ENCODE peak calls at places on chromosomes 4 and X, in nine cellular contexts. One of them, this sample, is unnamed.

GRCh38 chr4:186724861-186725419 is 1.3 kb upstream of the FAT1 start:
- DNase-seq in brain pericyte: no peak
- DNase-seq in naive B cell: no peak
- DNase-seq in NCI-H82: no peak
- DNase-seq in T-helper 9 cell: no peak
- DNase-seq in AG09309: no peak
- DNase-seq in A172: no peak
- DNase-seq in pancreas: no peak
- DNase-seq in C1 segment of cervical spinal cord: no peak
- DNase-seq in this sample: no peak

GRCh38 chr4:73161527-73162185 is 92.1 kb upstream of the COX18 start:
- DNase-seq in AG09309: no peak
- DNase-seq in T-helper 9 cell: no peak
- DNase-seq in A172: no peak
- DNase-seq in pancreas: no peak
- DNase-seq in naive B cell: no peak
- DNase-seq in C1 segment of cervical spinal cord: no peak
- DNase-seq in brain pericyte: no peak
- DNase-seq in NCI-H82: no peak
- DNase-seq in this sample: no peak

GRCh38 chrX:1476682-1477081 is 24.0 kb upstream of the ASMTL start:
- DNase-seq in brain pericyte: no peak
- DNase-seq in NCI-H82: no peak
- DNase-seq in C1 segment of cervical spinal cord: no peak
- DNase-seq in T-helper 9 cell: no peak
- DNase-seq in AG09309: no peak
- DNase-seq in pancreas: no peak
- DNase-seq in A172: no peak
- DNase-seq in naive B cell: no peak
- DNase-seq in this sample: no peak

GRCh38 chrX:149829751-149830191 is 48.0 kb downstream of the MAGEA9 start:
- DNase-seq in C1 segment of cervical spinal cord: no peak
- DNase-seq in T-helper 9 cell: peak; percentile 5
- DNase-seq in pancreas: no peak
- DNase-seq in naive B cell: no peak
- DNase-seq in AG09309: peak; percentile 1
- DNase-seq in brain pericyte: no peak
- DNase-seq in A172: peak; percentile 58
- DNase-seq in NCI-H82: no peak
- DNase-seq in this sample: no peak

GRCh38 chr4:79249879-79250503 is 75.9 kb downstream of the NAA11 start:
- DNase-seq in AG09309: no peak
- DNase-seq in brain pericyte: no peak
- DNase-seq in A172: peak; percentile 3
- DNase-seq in pancreas: no peak
- DNase-seq in NCI-H82: no peak
- DNase-seq in T-helper 9 cell: no peak
- DNase-seq in C1 segment of cervical spinal cord: no peak
- DNase-seq in naive B cell: no peak
- DNase-seq in this sample: no peak

GRCh38 chrX:132041016-132041415 is 17.9 kb downstream of the STK26 start:
- DNase-seq in T-helper 9 cell: no peak
- DNase-seq in NCI-H82: no peak
- DNase-seq in C1 segment of cervical spinal cord: no peak
- DNase-seq in A172: no peak
- DNase-seq in brain pericyte: no peak
- DNase-seq in AG09309: no peak
- DNase-seq in naive B cell: no peak
- DNase-seq in pancreas: no peak
- DNase-seq in this sample: no peak

GRCh38 chr4:37839426-37839825 is 12.9 kb downstream of the PGM2 start:
- DNase-seq in A172: no peak
- DNase-seq in brain pericyte: no peak
- DNase-seq in C1 segment of cervical spinal cord: no peak
- DNase-seq in pancreas: no peak
- DNase-seq in naive B cell: no peak
- DNase-seq in AG09309: no peak
- DNase-seq in NCI-H82: no peak
- DNase-seq in T-helper 9 cell: no peak
- DNase-seq in this sample: no peak

GRCh38 chr4:153393397-153393796 is 48.9 kb downstream of the MND1 start:
- DNase-seq in pancreas: no peak
- DNase-seq in A172: no peak
- DNase-seq in T-helper 9 cell: no peak
- DNase-seq in brain pericyte: peak; percentile 21
- DNase-seq in naive B cell: no peak
- DNase-seq in C1 segment of cervical spinal cord: no peak
- DNase-seq in AG09309: no peak
- DNase-seq in NCI-H82: no peak
- DNase-seq in this sample: no peak

GRCh38 chr4:78168029-78168428 is 110.9 kb downstream of the FRAS1 start:
- DNase-seq in A172: no peak
- DNase-seq in brain pericyte: no peak
- DNase-seq in naive B cell: no peak
- DNase-seq in NCI-H82: peak; percentile 41
- DNase-seq in T-helper 9 cell: no peak
- DNase-seq in C1 segment of cervical spinal cord: no peak
- DNase-seq in pancreas: no peak
- DNase-seq in AG09309: no peak
- DNase-seq in this sample: no peak

GRCh38 chr4:17276821-17277220 is 235.1 kb downstream of the QDPR start:
- DNase-seq in NCI-H82: no peak
- DNase-seq in C1 segment of cervical spinal cord: no peak
- DNase-seq in naive B cell: no peak
- DNase-seq in A172: no peak
- DNase-seq in brain pericyte: no peak
- DNase-seq in AG09309: peak; percentile 16
- DNase-seq in pancreas: no peak
- DNase-seq in T-helper 9 cell: no peak
- DNase-seq in this sample: no peak

GRCh38 chr4:182806259-182807252 is 110.6 kb downstream of the DCTD start:
- DNase-seq in AG09309: peak; percentile 3
- DNase-seq in brain pericyte: peak; percentile 32
- DNase-seq in naive B cell: peak; percentile 27
- DNase-seq in A172: peak; percentile 52
- DNase-seq in pancreas: peak; percentile 53
- DNase-seq in C1 segment of cervical spinal cord: peak; percentile 57
- DNase-seq in NCI-H82: peak; percentile 69
- DNase-seq in T-helper 9 cell: peak; percentile 25
- DNase-seq in this sample: peak; percentile 43

GRCh38 chrX:38750551-38750950 is 50.7 kb upstream of the MID1IP1 start:
- DNase-seq in AG09309: no peak
- DNase-seq in pancreas: no peak
- DNase-seq in brain pericyte: no peak
- DNase-seq in T-helper 9 cell: no peak
- DNase-seq in NCI-H82: no peak
- DNase-seq in naive B cell: no peak
- DNase-seq in A172: no peak
- DNase-seq in C1 segment of cervical spinal cord: no peak
- DNase-seq in this sample: no peak

GRCh38 chr4:23819041-23819511 is 70.8 kb downstream of the PPARGC1A start:
- DNase-seq in naive B cell: no peak
- DNase-seq in C1 segment of cervical spinal cord: no peak
- DNase-seq in AG09309: no peak
- DNase-seq in A172: no peak
- DNase-seq in T-helper 9 cell: no peak
- DNase-seq in brain pericyte: no peak
- DNase-seq in pancreas: no peak
- DNase-seq in NCI-H82: no peak
- DNase-seq in this sample: no peak

GRCh38 chrX:14032383-14032782 is 2.7 kb upstream of the GEMIN8 start:
- DNase-seq in brain pericyte: no peak
- DNase-seq in naive B cell: peak; percentile 59
- DNase-seq in C1 segment of cervical spinal cord: peak; percentile 0
- DNase-seq in AG09309: no peak
- DNase-seq in T-helper 9 cell: peak; percentile 62
- DNase-seq in A172: peak; percentile 46
- DNase-seq in pancreas: peak; percentile 22
- DNase-seq in NCI-H82: peak; percentile 78
- DNase-seq in this sample: no peak

GRCh38 chrX:119756926-119757635 is 1.3 kb upstream of the SOWAHD start:
- DNase-seq in brain pericyte: no peak
- DNase-seq in naive B cell: no peak
- DNase-seq in NCI-H82: no peak
- DNase-seq in pancreas: no peak
- DNase-seq in T-helper 9 cell: no peak
- DNase-seq in A172: no peak
- DNase-seq in C1 segment of cervical spinal cord: no peak
- DNase-seq in AG09309: no peak
- DNase-seq in this sample: no peak

GRCh38 chr4:47642985-47643745 is 158.1 kb downstream of the ATP10D start:
- DNase-seq in brain pericyte: no peak
- DNase-seq in T-helper 9 cell: no peak
- DNase-seq in C1 segment of cervical spinal cord: no peak
- DNase-seq in NCI-H82: peak; percentile 54
- DNase-seq in pancreas: no peak
- DNase-seq in AG09309: peak; percentile 10
- DNase-seq in A172: peak; percentile 5
- DNase-seq in naive B cell: no peak
- DNase-seq in this sample: no peak

GRCh38 chr4:4439782-4440181 is 52.9 kb downstream of the NSG1 start:
- DNase-seq in C1 segment of cervical spinal cord: no peak
- DNase-seq in A172: no peak
- DNase-seq in T-helper 9 cell: no peak
- DNase-seq in pancreas: no peak
- DNase-seq in naive B cell: no peak
- DNase-seq in brain pericyte: no peak
- DNase-seq in NCI-H82: peak; percentile 67
- DNase-seq in AG09309: no peak
- DNase-seq in this sample: no peak

GRCh38 chr4:74228691-74229640 is 71.0 kb downstream of the MTHFD2L start:
- DNase-seq in T-helper 9 cell: peak; percentile 54
- DNase-seq in pancreas: peak; percentile 48
- DNase-seq in naive B cell: peak; percentile 59
- DNase-seq in NCI-H82: peak; percentile 74
- DNase-seq in brain pericyte: no peak
- DNase-seq in C1 segment of cervical spinal cord: no peak
- DNase-seq in A172: peak; percentile 59
- DNase-seq in AG09309: no peak
- DNase-seq in this sample: no peak

GRCh38 chrX:334971-335757 is 16.6 kb upstream of the GTPBP6 start:
- DNase-seq in brain pericyte: no peak
- DNase-seq in T-helper 9 cell: no peak
- DNase-seq in A172: no peak
- DNase-seq in C1 segment of cervical spinal cord: no peak
- DNase-seq in AG09309: no peak
- DNase-seq in pancreas: no peak
- DNase-seq in naive B cell: no peak
- DNase-seq in NCI-H82: no peak
- DNase-seq in this sample: no peak

GRCh38 chrX:67892391-67892790 is 348.6 kb downstream of the AR start:
- DNase-seq in T-helper 9 cell: no peak
- DNase-seq in AG09309: no peak
- DNase-seq in NCI-H82: no peak
- DNase-seq in pancreas: no peak
- DNase-seq in brain pericyte: no peak
- DNase-seq in naive B cell: no peak
- DNase-seq in A172: no peak
- DNase-seq in C1 segment of cervical spinal cord: no peak
- DNase-seq in this sample: no peak

GRCh38 chr4:132839070-132839469 is 310.0 kb upstream of the PCDH10 start:
- DNase-seq in naive B cell: no peak
- DNase-seq in A172: no peak
- DNase-seq in C1 segment of cervical spinal cord: no peak
- DNase-seq in pancreas: no peak
- DNase-seq in NCI-H82: no peak
- DNase-seq in brain pericyte: no peak
- DNase-seq in AG09309: no peak
- DNase-seq in T-helper 9 cell: no peak
- DNase-seq in this sample: no peak

GRCh38 chrX:21926116-21926515 is 14.4 kb upstream of the SMS start:
- DNase-seq in brain pericyte: no peak
- DNase-seq in pancreas: no peak
- DNase-seq in AG09309: no peak
- DNase-seq in T-helper 9 cell: no peak
- DNase-seq in C1 segment of cervical spinal cord: no peak
- DNase-seq in A172: peak; percentile 36
- DNase-seq in naive B cell: no peak
- DNase-seq in NCI-H82: no peak
- DNase-seq in this sample: no peak

GRCh38 chrX:70509078-70509477 is 64.4 kb downstream of the DLG3 start:
- DNase-seq in AG09309: no peak
- DNase-seq in T-helper 9 cell: no peak
- DNase-seq in pancreas: no peak
- DNase-seq in C1 segment of cervical spinal cord: no peak
- DNase-seq in naive B cell: no peak
- DNase-seq in A172: no peak
- DNase-seq in NCI-H82: no peak
- DNase-seq in brain pericyte: no peak
- DNase-seq in this sample: no peak

GRCh38 chrX:153450114-153450948 is 4.5 kb upstream of the TREX2 start:
- DNase-seq in pancreas: no peak
- DNase-seq in naive B cell: no peak
- DNase-seq in C1 segment of cervical spinal cord: no peak
- DNase-seq in brain pericyte: no peak
- DNase-seq in A172: no peak
- DNase-seq in AG09309: no peak
- DNase-seq in T-helper 9 cell: no peak
- DNase-seq in NCI-H82: no peak
- DNase-seq in this sample: no peak

GRCh38 chr4:170978990-170979389 is 834.2 kb upstream of the GALNTL6 start:
- DNase-seq in brain pericyte: no peak
- DNase-seq in C1 segment of cervical spinal cord: no peak
- DNase-seq in naive B cell: no peak
- DNase-seq in A172: peak; percentile 6
- DNase-seq in AG09309: no peak
- DNase-seq in NCI-H82: peak; percentile 2
- DNase-seq in pancreas: no peak
- DNase-seq in T-helper 9 cell: no peak
- DNase-seq in this sample: no peak

GRCh38 chr4:32985256-32985655 is 2265.1 kb downstream of the PCDH7 start:
- DNase-seq in C1 segment of cervical spinal cord: no peak
- DNase-seq in A172: peak; percentile 63
- DNase-seq in AG09309: peak; percentile 8
- DNase-seq in brain pericyte: no peak
- DNase-seq in NCI-H82: no peak
- DNase-seq in naive B cell: no peak
- DNase-seq in T-helper 9 cell: no peak
- DNase-seq in pancreas: no peak
- DNase-seq in this sample: no peak

GRCh38 chrX:95318882-95319281 is 1365.8 kb upstream of the DIAPH2 start:
- DNase-seq in T-helper 9 cell: no peak
- DNase-seq in A172: peak; percentile 1
- DNase-seq in NCI-H82: peak; percentile 73
- DNase-seq in naive B cell: no peak
- DNase-seq in pancreas: no peak
- DNase-seq in C1 segment of cervical spinal cord: no peak
- DNase-seq in AG09309: no peak
- DNase-seq in brain pericyte: no peak
- DNase-seq in this sample: no peak